ENCODE peak calls at places on chromosomes 5 and 9, in seven cellular contexts. One of them, this sample, is unnamed. For H3K4me1, the result is how much of the 10 kb centered on the place peaks cover.

GRCh38 chr9:2016411-2017208 is 1.5 kb downstream of the SMARCA2 start:
- DNase-seq in tibial nerve: peak
- DNase-seq in cardiac muscle cell: peak
- DNase-seq in body of pancreas: peak
- DNase-seq in iPS DF 6.9: no peak
- DNase-seq in testis: peak
- DNase-seq in pancreas: peak
- DNase-seq in this sample: peak

GRCh38 chr9:137410891-137411249 is 12.1 kb downstream of the EXD3 start:
- DNase-seq in cardiac muscle cell: no peak
- DNase-seq in body of pancreas: no peak
- DNase-seq in pancreas: no peak
- DNase-seq in iPS DF 6.9: no peak
- DNase-seq in testis: no peak
- DNase-seq in tibial nerve: no peak
- DNase-seq in this sample: no peak

GRCh38 chr5:140345919-140346347 is 470 bp downstream of the HBEGF start:
- DNase-seq in body of pancreas: peak
- DNase-seq in cardiac muscle cell: peak
- DNase-seq in pancreas: peak
- DNase-seq in tibial nerve: no peak
- DNase-seq in iPS DF 6.9: peak
- DNase-seq in testis: peak
- DNase-seq in this sample: peak

GRCh38 chr5:164217464-164217863 is 712.0 kb downstream of the MAT2B start:
- DNase-seq in cardiac muscle cell: no peak
- DNase-seq in testis: no peak
- DNase-seq in iPS DF 6.9: no peak
- DNase-seq in tibial nerve: no peak
- DNase-seq in pancreas: no peak
- DNase-seq in body of pancreas: no peak
- DNase-seq in this sample: no peak

GRCh38 chr5:4191703-4192102 is 596.1 kb downstream of the IRX1 start:
- DNase-seq in pancreas: no peak
- DNase-seq in tibial nerve: no peak
- DNase-seq in testis: no peak
- DNase-seq in cardiac muscle cell: no peak
- DNase-seq in iPS DF 6.9: no peak
- DNase-seq in body of pancreas: no peak
- DNase-seq in this sample: no peak

GRCh38 chr5:143879646-143880045 is 67.7 kb downstream of the HMHB1 start:
- DNase-seq in pancreas: no peak
- DNase-seq in tibial nerve: no peak
- DNase-seq in cardiac muscle cell: no peak
- DNase-seq in body of pancreas: no peak
- DNase-seq in testis: no peak
- DNase-seq in iPS DF 6.9: no peak
- DNase-seq in this sample: no peak

GRCh38 chr9:113589890-113590289 is 126.4 kb downstream of the RGS3 start:
- DNase-seq in iPS DF 6.9: no peak
- DNase-seq in testis: no peak
- DNase-seq in body of pancreas: no peak
- DNase-seq in pancreas: no peak
- DNase-seq in tibial nerve: no peak
- DNase-seq in cardiac muscle cell: peak
- DNase-seq in this sample: no peak

GRCh38 chr5:153672347-153673090 is 182.0 kb downstream of the GRIA1 start:
- DNase-seq in iPS DF 6.9: no peak
- DNase-seq in cardiac muscle cell: no peak
- DNase-seq in tibial nerve: no peak
- DNase-seq in testis: no peak
- DNase-seq in pancreas: no peak
- DNase-seq in body of pancreas: no peak
- DNase-seq in this sample: no peak

GRCh38 chr9:114396558-114397218 is 8.9 kb upstream of the AKNA start:
- DNase-seq in pancreas: no peak
- DNase-seq in iPS DF 6.9: no peak
- DNase-seq in testis: no peak
- DNase-seq in tibial nerve: no peak
- DNase-seq in body of pancreas: no peak
- DNase-seq in cardiac muscle cell: peak
- DNase-seq in this sample: no peak

DNA sequence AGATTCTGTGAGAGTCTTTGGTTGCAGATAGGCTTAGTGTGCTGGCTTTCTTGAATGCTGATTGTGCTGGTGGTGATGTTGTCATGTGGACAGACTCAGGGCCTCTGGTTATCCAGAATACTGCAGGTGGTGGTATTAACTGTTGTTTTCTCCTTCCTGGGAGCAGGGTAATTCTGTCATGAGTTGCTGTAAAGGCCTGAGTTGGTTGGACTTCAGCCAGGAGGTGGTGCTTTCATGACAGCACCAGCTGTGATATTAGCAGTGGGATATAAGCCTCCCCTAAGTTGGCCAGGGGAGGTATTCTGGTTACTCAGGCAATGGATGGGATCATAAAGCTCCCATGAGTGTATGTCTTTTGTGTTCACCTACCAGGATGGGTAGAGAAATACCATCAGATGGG is 16.4 kb upstream of the RNF180 start:
- DNase-seq in tibial nerve: no peak
- DNase-seq in iPS DF 6.9: no peak
- DNase-seq in cardiac muscle cell: no peak
- DNase-seq in testis: no peak
- DNase-seq in body of pancreas: no peak
- DNase-seq in pancreas: no peak
- DNase-seq in this sample: no peak
- H3K27ac ChIP-seq in tibial nerve: no peak
- H3K27ac ChIP-seq in iPS DF 6.9: no peak
- H3K27ac ChIP-seq in cardiac muscle cell: no peak
- H3K27ac ChIP-seq in testis: no peak
- H3K27ac ChIP-seq in body of pancreas: no peak
- H3K27ac ChIP-seq in pancreas: no peak
- H3K27ac ChIP-seq in this sample: no peak

DNA sequence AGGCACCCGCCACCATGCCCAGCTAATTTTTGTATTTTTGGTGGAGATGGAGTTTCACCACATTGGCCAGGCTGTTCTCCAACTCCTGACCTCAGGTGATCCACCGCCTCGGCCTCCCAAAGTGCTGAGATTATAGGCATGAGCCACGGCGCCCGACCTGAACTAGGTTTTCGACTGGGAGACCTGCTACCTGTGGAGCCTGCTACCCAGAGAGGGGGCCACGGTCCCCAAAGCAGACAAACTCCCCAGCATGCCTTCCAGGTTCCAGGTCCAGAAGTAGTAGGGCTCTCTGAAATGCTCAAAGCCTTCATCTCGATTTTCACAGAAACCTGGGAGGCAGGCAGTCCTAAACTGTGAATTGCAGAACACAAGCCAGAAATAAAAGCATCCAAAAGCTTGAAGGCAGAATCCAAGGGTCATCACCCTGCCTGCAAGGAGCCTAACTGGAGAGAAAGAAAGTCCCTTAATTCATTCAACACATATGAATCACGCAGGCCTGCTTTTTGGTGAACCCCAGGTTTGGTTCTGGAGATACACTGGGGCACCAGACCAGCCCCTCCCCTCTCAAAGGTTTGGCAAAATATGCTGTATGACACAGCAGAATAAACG is 4.6 kb upstream of the IRF1 start:
- DNase-seq in cardiac muscle cell: no peak
- DNase-seq in tibial nerve: peak
- DNase-seq in iPS DF 6.9: no peak
- DNase-seq in pancreas: no peak
- DNase-seq in testis: no peak
- DNase-seq in body of pancreas: no peak
- DNase-seq in this sample: no peak
- H3K4me1 ChIP-seq in cardiac muscle cell: under half
- H3K4me1 ChIP-seq in tibial nerve: under half
- H3K4me1 ChIP-seq in iPS DF 6.9: under half
- H3K4me1 ChIP-seq in pancreas: under half
- H3K4me1 ChIP-seq in testis: under half
- H3K4me1 ChIP-seq in body of pancreas: under half
- H3K4me1 ChIP-seq in this sample: under half

DNA sequence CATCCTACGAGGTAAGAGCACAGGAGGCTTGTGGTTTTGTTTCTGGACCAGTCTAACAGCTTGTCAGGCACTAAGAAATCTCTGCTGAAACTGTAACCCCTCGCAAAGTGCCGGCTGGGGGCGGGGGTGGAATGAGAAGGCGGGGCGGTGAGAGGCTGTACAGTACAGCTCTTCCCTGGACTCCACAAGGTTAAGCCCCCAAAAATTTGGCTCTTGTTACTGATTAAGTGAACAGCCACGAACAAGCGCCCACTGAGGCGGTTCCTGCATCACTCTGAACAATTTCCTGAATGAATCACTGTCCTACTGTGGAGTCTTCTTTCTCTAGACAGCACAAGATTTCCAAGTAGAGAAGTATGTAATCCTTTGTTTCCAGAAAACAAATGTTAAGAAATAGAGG is 6.8 kb downstream of the FBP2 start:
- DNase-seq in body of pancreas: no peak
- DNase-seq in testis: no peak
- DNase-seq in iPS DF 6.9: no peak
- DNase-seq in pancreas: no peak
- DNase-seq in cardiac muscle cell: peak
- DNase-seq in tibial nerve: no peak
- DNase-seq in this sample: no peak
- H3K4me3 ChIP-seq in body of pancreas: no peak
- H3K4me3 ChIP-seq in testis: no peak
- H3K4me3 ChIP-seq in iPS DF 6.9: no peak
- H3K4me3 ChIP-seq in pancreas: no peak
- H3K4me3 ChIP-seq in cardiac muscle cell: no peak
- H3K4me3 ChIP-seq in tibial nerve: no peak
- H3K4me3 ChIP-seq in this sample: no peak

GRCh38 chr9:5832543-5833529 is at the start of gene ERMP1:
- DNase-seq in pancreas: peak
- DNase-seq in cardiac muscle cell: peak
- DNase-seq in body of pancreas: peak
- DNase-seq in testis: peak
- DNase-seq in iPS DF 6.9: peak
- DNase-seq in tibial nerve: peak
- DNase-seq in this sample: peak
- H3K27ac ChIP-seq in pancreas: peak
- H3K27ac ChIP-seq in cardiac muscle cell: peak
- H3K27ac ChIP-seq in body of pancreas: peak
- H3K27ac ChIP-seq in testis: peak
- H3K27ac ChIP-seq in iPS DF 6.9: no peak
- H3K27ac ChIP-seq in tibial nerve: peak
- H3K27ac ChIP-seq in this sample: peak

DNA sequence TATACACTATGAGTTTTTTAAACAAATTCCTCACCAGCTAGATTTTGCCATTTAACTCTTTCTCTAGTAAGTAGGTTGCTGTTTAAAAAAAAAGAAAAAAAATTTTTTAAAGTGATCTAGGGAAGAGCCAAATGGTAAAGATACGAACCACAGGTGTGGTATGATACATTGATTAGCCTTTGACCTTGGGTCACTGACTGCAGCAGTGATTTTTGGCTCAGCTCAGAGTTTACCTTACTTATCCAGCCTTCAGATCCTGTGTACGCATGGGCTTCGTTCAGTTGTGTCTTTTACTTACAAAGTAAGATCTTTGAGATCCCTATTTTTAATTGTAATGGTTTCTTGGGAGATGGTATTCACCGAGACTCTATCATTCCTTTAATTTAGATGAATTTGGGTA is 12.4 kb upstream of the GNG10 start:
- DNase-seq in pancreas: no peak
- DNase-seq in cardiac muscle cell: no peak
- DNase-seq in testis: no peak
- DNase-seq in iPS DF 6.9: no peak
- DNase-seq in body of pancreas: no peak
- DNase-seq in tibial nerve: no peak
- DNase-seq in this sample: no peak
- H3K4me1 ChIP-seq in pancreas: under half
- H3K4me1 ChIP-seq in cardiac muscle cell: under half
- H3K4me1 ChIP-seq in testis: under half
- H3K4me1 ChIP-seq in iPS DF 6.9: under half
- H3K4me1 ChIP-seq in body of pancreas: under half
- H3K4me1 ChIP-seq in tibial nerve: under half
- H3K4me1 ChIP-seq in this sample: under half

GRCh38 chr5:157596449-157596848 is 20.9 kb upstream of the ADAM19 start:
- DNase-seq in tibial nerve: no peak
- DNase-seq in testis: no peak
- DNase-seq in cardiac muscle cell: no peak
- DNase-seq in iPS DF 6.9: no peak
- DNase-seq in pancreas: no peak
- DNase-seq in body of pancreas: peak
- DNase-seq in this sample: peak
- H3K4me3 ChIP-seq in tibial nerve: no peak
- H3K4me3 ChIP-seq in testis: no peak
- H3K4me3 ChIP-seq in cardiac muscle cell: no peak
- H3K4me3 ChIP-seq in iPS DF 6.9: no peak
- H3K4me3 ChIP-seq in pancreas: no peak
- H3K4me3 ChIP-seq in body of pancreas: no peak
- H3K4me3 ChIP-seq in this sample: no peak

GRCh38 chr9:20980713-20981481 is 50.5 kb downstream of the HACD4 start:
- DNase-seq in cardiac muscle cell: peak
- DNase-seq in testis: no peak
- DNase-seq in body of pancreas: peak
- DNase-seq in pancreas: no peak
- DNase-seq in iPS DF 6.9: no peak
- DNase-seq in tibial nerve: no peak
- DNase-seq in this sample: no peak
- H3K27ac ChIP-seq in cardiac muscle cell: no peak
- H3K27ac ChIP-seq in testis: no peak
- H3K27ac ChIP-seq in body of pancreas: no peak
- H3K27ac ChIP-seq in pancreas: no peak
- H3K27ac ChIP-seq in iPS DF 6.9: no peak
- H3K27ac ChIP-seq in tibial nerve: no peak
- H3K27ac ChIP-seq in this sample: peak

This sample was measured in small intestine.